ENCODE peak calls at places on chromosome 7, in five cellular contexts. One of them, this sample, is unnamed.

GRCh38 chr7:101792051-101792651 is 25.3 kb upstream of the CUX1 start:
- DNase-seq in AG09309: peak
- DNase-seq in cardiac septum: peak
- DNase-seq in germinal center: no peak
- DNase-seq in lower lobe of right lung: no peak
- DNase-seq in this sample: no peak

GRCh38 chr7:150941983-150942590 is 36.0 kb downstream of the KCNH2 start:
- DNase-seq in AG09309: no peak
- DNase-seq in germinal center: no peak
- DNase-seq in lower lobe of right lung: peak
- DNase-seq in cardiac septum: peak
- DNase-seq in this sample: peak

GRCh38 chr7:113285411-113285810 is 167.1 kb upstream of the SMIM30 start:
- DNase-seq in AG09309: no peak
- DNase-seq in cardiac septum: no peak
- DNase-seq in lower lobe of right lung: no peak
- DNase-seq in germinal center: no peak
- DNase-seq in this sample: no peak

GRCh38 chr7:104548861-104549260 is 220.5 kb downstream of the LHFPL3 start:
- DNase-seq in lower lobe of right lung: no peak
- DNase-seq in AG09309: no peak
- DNase-seq in germinal center: no peak
- DNase-seq in cardiac septum: no peak
- DNase-seq in this sample: no peak

GRCh38 chr7:132580277-132580676 is 4.0 kb upstream of the PLXNA4 start:
- DNase-seq in AG09309: no peak
- DNase-seq in lower lobe of right lung: no peak
- DNase-seq in germinal center: no peak
- DNase-seq in cardiac septum: no peak
- DNase-seq in this sample: no peak

GRCh38 chr7:45977256-45977655 is 56.2 kb upstream of the IGFBP3 start:
- DNase-seq in lower lobe of right lung: no peak
- DNase-seq in germinal center: no peak
- DNase-seq in AG09309: no peak
- DNase-seq in cardiac septum: no peak
- DNase-seq in this sample: no peak

GRCh38 chr7:127819975-127820778 is 168.2 kb downstream of the SND1 start:
- DNase-seq in AG09309: no peak
- DNase-seq in cardiac septum: no peak
- DNase-seq in germinal center: no peak
- DNase-seq in lower lobe of right lung: no peak
- DNase-seq in this sample: no peak

GRCh38 chr7:44912775-44913347 is 27.5 kb upstream of the PURB start:
- DNase-seq in AG09309: no peak
- DNase-seq in germinal center: no peak
- DNase-seq in lower lobe of right lung: no peak
- DNase-seq in cardiac septum: no peak
- DNase-seq in this sample: no peak

GRCh38 chr7:106770191-106770590 is 94.9 kb upstream of the PIK3CG start:
- DNase-seq in lower lobe of right lung: no peak
- DNase-seq in cardiac septum: no peak
- DNase-seq in germinal center: no peak
- DNase-seq in AG09309: peak
- DNase-seq in this sample: no peak

GRCh38 chr7:31443457-31443856 is 70.4 kb upstream of the ITPRID1 start:
- DNase-seq in germinal center: peak
- DNase-seq in cardiac septum: no peak
- DNase-seq in lower lobe of right lung: no peak
- DNase-seq in AG09309: peak
- DNase-seq in this sample: no peak

GRCh38 chr7:2049782-2050510 is 182.8 kb downstream of the MAD1L1 start:
- DNase-seq in cardiac septum: no peak
- DNase-seq in germinal center: no peak
- DNase-seq in AG09309: no peak
- DNase-seq in lower lobe of right lung: no peak
- DNase-seq in this sample: peak

GRCh38 chr7:91929463-91929862 is 11.2 kb upstream of the AKAP9 start:
- DNase-seq in cardiac septum: no peak
- DNase-seq in AG09309: no peak
- DNase-seq in germinal center: no peak
- DNase-seq in lower lobe of right lung: no peak
- DNase-seq in this sample: no peak

GRCh38 chr7:974172-974571 is 1.2 kb downstream of the COX19 start:
- DNase-seq in cardiac septum: no peak
- DNase-seq in AG09309: no peak
- DNase-seq in lower lobe of right lung: no peak
- DNase-seq in germinal center: no peak
- DNase-seq in this sample: no peak

GRCh38 chr7:139694389-139694676 is 83.5 kb downstream of the HIPK2 start:
- DNase-seq in AG09309: no peak
- DNase-seq in lower lobe of right lung: no peak
- DNase-seq in germinal center: no peak
- DNase-seq in cardiac septum: no peak
- DNase-seq in this sample: no peak

GRCh38 chr7:55975944-55976633 is 11.7 kb downstream of the NIPSNAP2 start:
- DNase-seq in AG09309: no peak
- DNase-seq in lower lobe of right lung: no peak
- DNase-seq in cardiac septum: no peak
- DNase-seq in germinal center: no peak
- DNase-seq in this sample: no peak

GRCh38 chr7:2979276-2979675 is 64.4 kb downstream of the CARD11 start:
- DNase-seq in lower lobe of right lung: no peak
- DNase-seq in germinal center: peak
- DNase-seq in AG09309: no peak
- DNase-seq in cardiac septum: no peak
- DNase-seq in this sample: no peak

GRCh38 chr7:157674027-157674714 is 337.4 kb downstream of the DNAJB6 start:
- DNase-seq in lower lobe of right lung: no peak
- DNase-seq in AG09309: no peak
- DNase-seq in germinal center: no peak
- DNase-seq in cardiac septum: peak
- DNase-seq in this sample: no peak

GRCh38 chr7:116101709-116102108 is 71.1 kb upstream of the TFEC start:
- DNase-seq in AG09309: no peak
- DNase-seq in lower lobe of right lung: no peak
- DNase-seq in cardiac septum: no peak
- DNase-seq in germinal center: no peak
- DNase-seq in this sample: no peak

GRCh38 chr7:20213378-20213777 is 3.8 kb downstream of the MACC1 start:
- DNase-seq in AG09309: no peak
- DNase-seq in lower lobe of right lung: no peak
- DNase-seq in cardiac septum: no peak
- DNase-seq in germinal center: no peak
- DNase-seq in this sample: no peak